ENCODE peak calls at places on chromosomes 7 and 10, in five cellular contexts. B, R, N, V and K are unnamed samples.

GRCh38 chr7:151813445-151813844 is 63.5 kb downstream of the PRKAG2 start:
- DNase-seq in N (no peak), B (no peak), R (no peak), V (no peak), K (no peak)

GRCh38 chr10:113216068-113216467 is 266.0 kb downstream of the TCF7L2 start:
- DNase-seq in R (no peak), V (no peak), N (no peak), B (no peak), K (no peak)

GRCh38 chr10:94963901-94964300 is 25.4 kb downstream of the CYP2C9 start:
- DNase-seq in R (peak; percentile 5), N (no peak), B (no peak), V (peak; percentile 45), K (no peak)

GRCh38 chr10:120460776-120461175 is 3.7 kb downstream of the PLPP4 start:
- DNase-seq in R (no peak), V (no peak), N (no peak), B (no peak), K (no peak)

GRCh38 chr10:123972481-123973401 is 81.1 kb upstream of the CPXM2 start:
- DNase-seq in B (no peak), V (no peak), R (no peak), N (no peak), K (no peak)

GRCh38 chr10:10986606-10987005 is 31.1 kb upstream of the CELF2 start:
- DNase-seq in B (no peak), R (no peak), N (no peak), V (no peak), K (no peak)

GRCh38 chr7:112987171-112987570 is 99.5 kb downstream of the GPR85 start:
- DNase-seq in N (no peak), R (no peak), B (no peak), V (no peak), K (no peak)

GRCh38 chr7:118169146-118169545 is 14.8 kb upstream of the LSM8 start:
- DNase-seq in N (no peak), R (no peak), B (no peak), V (no peak), K (no peak)

GRCh38 chr7:12949060-12950045 is 261.9 kb downstream of the ARL4A start:
- DNase-seq in N (no peak), B (no peak), R (no peak), V (peak; percentile 60), K (no peak)

GRCh38 chr7:1271656-1272055 is 39.0 kb downstream of the UNCX start:
- DNase-seq in N (no peak), V (no peak), B (no peak), R (no peak), K (no peak)

GRCh38 chr7:31814187-31814586 is 127.2 kb downstream of the PPP1R17 start:
- DNase-seq in N (no peak), V (peak; percentile 13), R (no peak), B (no peak), K (no peak)

GRCh38 chr7:13508586-13508985 is 480.9 kb downstream of the ETV1 start:
- DNase-seq in V (no peak), N (no peak), B (no peak), R (no peak), K (no peak)

GRCh38 chr10:124739119-124739921 is 4.9 kb downstream of the FAM53B start:
- DNase-seq in V (no peak), N (no peak), B (no peak), R (no peak), K (no peak)

GRCh38 chr7:98178762-98179490 is 32.3 kb upstream of the BHLHA15 start:
- DNase-seq in N (no peak), B (no peak), R (peak; percentile 25), V (no peak), K (no peak)

GRCh38 chr7:24123061-24123460 is 160.9 kb upstream of the NPY start:
- DNase-seq in R (no peak), B (no peak), V (no peak), N (no peak), K (no peak)

GRCh38 chr10:99730026-99730425 is 1.9 kb downstream of the COX15 start:
- DNase-seq in B (no peak), R (no peak), V (no peak), N (no peak), K (no peak)

GRCh38 chr7:41096921-41097320 is 606.0 kb downstream of the INHBA start:
- DNase-seq in R (no peak), B (no peak), V (no peak), N (no peak), K (no peak)

GRCh38 chr10:132297521-132297920 is 10.2 kb downstream of the STK32C start:
- DNase-seq in N (no peak), R (no peak), V (no peak), B (no peak), K (no peak)

GRCh38 chr7:152090739-152091138 is 65.3 kb downstream of the GALNT11 start:
- DNase-seq in B (no peak), R (no peak), N (no peak), V (no peak), K (no peak)

GRCh38 chr10:122279725-122280141 is 8.6 kb downstream of the BTBD16 start:
- DNase-seq in V (peak; percentile 54), R (no peak), N (no peak), B (no peak), K (no peak)

GRCh38 chr10:69181433-69181832 is 1.4 kb downstream of the SUPV3L1 start:
- DNase-seq in B (no peak), V (no peak), N (no peak), R (no peak), K (no peak)

GRCh38 chr10:69179089-69179742 is 818 bp upstream of the SUPV3L1 start:
- DNase-seq in R (no peak), N (no peak), V (no peak), B (no peak), K (no peak)

GRCh38 chr10:69180525-69181204 is 631 bp downstream of the SUPV3L1 start:
- DNase-seq in B (no peak), N (no peak), R (no peak), V (no peak), K (no peak)

GRCh38 chr10:69182005-69182404 is 2.0 kb downstream of the SUPV3L1 start:
- DNase-seq in B (no peak), N (no peak), V (no peak), R (no peak), K (no peak)

DNA sequence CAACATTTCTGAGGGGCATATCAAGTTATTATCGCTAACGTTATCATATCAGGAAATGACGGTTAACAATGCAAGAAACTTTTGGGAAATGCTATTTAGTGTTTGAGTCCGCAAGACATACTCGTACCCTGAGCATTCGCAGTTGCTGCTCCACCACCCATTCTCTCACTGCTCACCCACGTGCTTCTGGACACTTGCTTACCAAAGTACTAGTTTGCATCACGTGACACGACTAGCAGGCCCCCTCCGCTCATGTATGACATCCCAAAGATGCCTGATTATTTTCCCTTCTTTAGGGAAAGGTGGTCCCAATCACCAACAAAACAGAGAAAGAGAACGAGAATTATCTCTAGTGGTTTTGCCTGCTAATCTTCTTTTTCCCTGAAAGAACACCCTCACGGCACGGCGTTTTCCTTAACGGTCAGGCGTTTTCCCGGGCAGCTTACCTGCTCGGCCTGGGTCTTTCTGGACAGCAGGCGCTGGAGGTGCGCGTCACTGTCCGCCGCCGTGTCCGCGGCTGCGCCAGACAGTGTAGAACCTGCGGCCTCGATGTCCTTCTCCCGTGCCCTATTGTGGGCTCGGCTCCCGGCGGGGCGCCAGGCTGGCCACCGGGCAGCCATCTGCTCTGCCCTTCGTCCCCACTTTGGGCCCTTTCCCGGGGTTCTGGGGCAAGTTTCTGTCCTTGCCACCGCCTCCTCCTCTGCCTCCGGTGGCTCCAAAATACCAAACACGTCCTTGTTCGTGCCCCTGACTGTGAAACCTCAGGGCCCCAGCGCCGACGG is at the start of gene SUPV3L1:
- DNase-seq in R (peak; percentile 58), B (peak; percentile 77), V (peak; percentile 98), N (peak; percentile 94), K (peak; percentile 68)
- TF ChIP-seq POLR2AphosphoS5 in R (peak; percentile 93), B (peak; percentile 91), V (peak; percentile 95), N (peak; percentile 95), K (peak; percentile 93)

GRCh38 chr10:17833656-17834055 is 24.5 kb downstream of the MRC1 start:
- DNase-seq in B (no peak), R (no peak), N (no peak), V (no peak), K (no peak)

GRCh38 chr10:17838080-17838634 is 29.0 kb downstream of the MRC1 start:
- DNase-seq in V (no peak), N (no peak), B (no peak), R (no peak), K (no peak)

GRCh38 chr10:17835688-17836087 is 26.5 kb downstream of the MRC1 start:
- DNase-seq in B (no peak), N (no peak), V (no peak), R (peak; percentile 36), K (no peak)

GRCh38 chr10:17841055-17841454 is 31.9 kb downstream of the MRC1 start:
- DNase-seq in B (no peak), R (no peak), N (no peak), V (no peak), K (no peak)

GRCh38 chr10:17836917-17837316 is 27.8 kb downstream of the MRC1 start:
- DNase-seq in V (peak; percentile 5), B (no peak), R (peak; percentile 15), N (no peak), K (no peak)
- TF ChIP-seq TAF1 in V (no peak), B (no peak), R (no peak), N (no peak), K (no peak)

GRCh38 chr10:79136227-79137005 is 67.7 kb downstream of the ZMIZ1 start:
- DNase-seq in R (no peak), N (no peak), V (no peak), B (no peak), K (no peak)

GRCh38 chr10:79137404-79137803 is 68.6 kb downstream of the ZMIZ1 start:
- DNase-seq in B (no peak), V (no peak), R (no peak), N (no peak), K (no peak)

GRCh38 chr10:79139124-79139835 is 70.5 kb downstream of the ZMIZ1 start:
- DNase-seq in B (no peak), N (no peak), V (no peak), R (no peak), K (no peak)

GRCh38 chr10:79138449-79139123 is 69.8 kb downstream of the ZMIZ1 start:
- DNase-seq in R (no peak), N (no peak), B (no peak), V (no peak), K (no peak)

GRCh38 chr10:79137826-79138225 is 69.1 kb downstream of the ZMIZ1 start:
- DNase-seq in V (no peak), N (peak; percentile 26), B (peak; percentile 83), R (no peak), K (peak; percentile 85)
- TF ChIP-seq POLR2A in V (no peak), N (peak; percentile 61), B (no peak), R (no peak), K (peak; percentile 41)

DNA sequence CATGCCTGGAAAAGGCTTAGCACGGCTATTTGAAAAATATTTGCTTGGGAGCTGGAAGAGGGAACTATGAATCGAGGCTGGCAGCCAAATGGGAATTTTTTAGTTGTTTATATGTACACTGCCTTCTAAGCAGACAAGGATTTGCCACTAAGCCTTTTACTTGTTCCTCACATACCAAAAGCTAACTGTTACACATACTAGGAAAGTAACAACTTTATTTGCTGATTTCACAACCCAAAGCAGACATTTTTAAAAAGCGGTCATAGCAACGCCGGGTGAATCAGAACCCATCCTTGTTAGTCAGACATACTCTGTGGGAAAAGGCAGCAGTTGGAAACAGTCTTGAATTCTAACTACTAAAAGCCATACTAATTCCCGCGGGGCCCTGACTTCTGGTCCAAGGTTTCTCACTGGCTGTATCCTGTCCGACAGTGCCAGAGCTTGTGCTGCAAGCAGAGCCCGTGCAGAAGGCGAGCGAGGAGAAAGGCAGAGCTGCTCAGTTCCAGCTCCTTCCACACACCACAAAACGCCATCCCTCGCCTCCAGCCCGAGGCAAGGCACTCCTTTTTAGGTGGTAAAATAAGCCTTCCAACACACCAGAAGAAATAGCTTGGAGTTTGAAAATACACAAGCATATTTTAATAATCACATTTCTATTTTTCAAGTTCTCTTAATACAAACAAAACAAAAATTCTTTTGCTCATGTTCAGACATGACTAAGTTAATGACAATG is 89.2 kb downstream of the RNF216 start:
- DNase-seq in N (no peak), V (peak; percentile 71), B (no peak), R (no peak), K (no peak)
- TF ChIP-seq POLR2AphosphoS5 in N (peak; percentile 9), V (no peak), B (no peak), R (no peak), K (peak; percentile 66)